ENCODE peak calls at places on chromosomes 5 and 9, in five cellular contexts. B is omental fat pad; C is effector memory CD4-positive, alpha-beta T cell; A is activated naive CD4-positive, alpha-beta T cell; O is AG04449. U is an unnamed sample.

GRCh38 chr9:135500071-135500524 is 384 bp upstream of the MRPS2 start:
- DNase-seq in B (no peak), C (no peak), A (no peak), O (no peak), U (no peak)

GRCh38 chr9:119963798-119964372 is 594.6 kb upstream of the BRINP1 start:
- DNase-seq in B (no peak), C (no peak), A (no peak), O (peak; percentile 88), U (peak; percentile 79)

GRCh38 chr5:169100735-169101075 is 200.2 kb downstream of the SLIT3 start:
- DNase-seq in B (no peak), C (no peak), A (no peak), O (peak; percentile 51), U (no peak)

GRCh38 chr9:84940294-84940693 is 270.8 kb downstream of the NTRK2 start:
- DNase-seq in B (no peak), C (no peak), A (no peak), O (no peak), U (no peak)

GRCh38 chr5:36090033-36090432 is 23.4 kb upstream of the UGT3A2 start:
- DNase-seq in B (no peak), C (no peak), A (no peak), O (no peak), U (no peak)

GRCh38 chr5:107713228-107713627 is 42.5 kb upstream of the EFNA5 start:
- DNase-seq in B (no peak), C (no peak), A (no peak), O (no peak), U (no peak)

GRCh38 chr9:89731262-89731980 is 126.6 kb downstream of the GADD45G start:
- DNase-seq in B (no peak), C (no peak), A (no peak), O (no peak), U (no peak)

GRCh38 chr5:10457682-10458574 is 16.2 kb downstream of the ROPN1L start:
- DNase-seq in B (no peak), C (no peak), A (no peak), O (no peak), U (no peak)

GRCh38 chr5:176415240-176416122 is 858 bp downstream of the CLTB start:
- DNase-seq in B (no peak), C (no peak), A (no peak), O (no peak), U (peak; percentile 27)

GRCh38 chr9:133210202-133210532 is 1.1 kb upstream of the OBP2B start:
- DNase-seq in B (no peak), C (no peak), A (no peak), O (no peak), U (no peak)

GRCh38 chr5:130937046-130937445 is 228.0 kb downstream of the HINT1 start:
- DNase-seq in B (no peak), C (no peak), A (no peak), O (no peak), U (no peak)

GRCh38 chr9:85716031-85716877 is 25.5 kb downstream of the AGTPBP1 start:
- DNase-seq in B (no peak), C (no peak), A (no peak), O (no peak), U (no peak)

GRCh38 chr5:18563853-18564252 is 929.6 kb downstream of the TAF11L14 start:
- DNase-seq in B (no peak), C (no peak), A (no peak), O (no peak), U (no peak)

GRCh38 chr5:91288517-91288916 is 94.6 kb downstream of the ARRDC3 start:
- DNase-seq in B (no peak), C (no peak), A (no peak), O (no peak), U (no peak)

GRCh38 chr5:56211298-56211865 is 21.7 kb downstream of the ANKRD55 start:
- DNase-seq in B (no peak), C (no peak), A (no peak), O (peak; percentile 65), U (peak; percentile 66)

GRCh38 chr5:167945542-167946384 is 345.7 kb upstream of the WWC1 start:
- DNase-seq in B (no peak), C (no peak), A (no peak), O (peak; percentile 96), U (peak; percentile 87)

GRCh38 chr5:55847837-55848236 is 3.3 kb upstream of the IL31RA start:
- DNase-seq in B (no peak), C (no peak), A (no peak), O (no peak), U (no peak)

GRCh38 chr9:2466703-2467102 is 154.9 kb upstream of the VLDLR start:
- DNase-seq in B (no peak), C (no peak), A (no peak), O (no peak), U (no peak)

GRCh38 chr5:122457178-122457826 is 145.3 kb downstream of the SNCAIP start:
- DNase-seq in B (no peak), C (no peak), A (no peak), O (no peak), U (no peak)

GRCh38 chr5:75335952-75336624 is 932 bp upstream of the HMGCR start:
- DNase-seq in B (no peak), C (no peak), A (peak; percentile 27), O (peak; percentile 59), U (peak; percentile 19)

GRCh38 chr5:113099822-113100221 is 123.2 kb downstream of the DCP2 start:
- DNase-seq in B (no peak), C (no peak), A (no peak), O (no peak), U (no peak)

GRCh38 chr9:99184073-99184426 is 37.7 kb downstream of the ALG2 start:
- DNase-seq in B (no peak), C (no peak), A (no peak), O (no peak), U (no peak)

GRCh38 chr5:53430618-53431252 is 49.7 kb upstream of the FST start:
- DNase-seq in B (no peak), C (no peak), A (no peak), O (no peak), U (no peak)

GRCh38 chr5:32571128-32571527 is 14.2 kb upstream of the SUB1 start:
- DNase-seq in B (no peak), C (no peak), A (no peak), O (no peak), U (no peak)

GRCh38 chr5:112475747-112476435 is 56.8 kb upstream of the EPB41L4A start:
- DNase-seq in B (no peak), C (no peak), A (no peak), O (no peak), U (no peak)

GRCh38 chr5:148833925-148834324 is 7.5 kb downstream of the ADRB2 start:
- DNase-seq in B (no peak), C (no peak), A (no peak), O (no peak), U (no peak)

GRCh38 chr5:55232194-55232984 is 1.0 kb downstream of the CCNO start:
- DNase-seq in B (no peak), C (no peak), A (no peak), O (no peak), U (peak; percentile 5)

GRCh38 chr5:26986985-26987384 is 51.4 kb downstream of the CDH9 start:
- DNase-seq in B (no peak), C (no peak), A (no peak), O (no peak), U (no peak)

GRCh38 chr9:114341152-114341830 is 11.6 kb downstream of the ORM2 start:
- DNase-seq in B (no peak), C (no peak), A (no peak), O (no peak), U (no peak)

GRCh38 chr9:81585191-81585763 is 104.1 kb downstream of the TLE1 start:
- DNase-seq in B (no peak), C (no peak), A (no peak), O (no peak), U (no peak)

GRCh38 chr5:166251786-166252185 is 2039.7 kb upstream of the WWC1 start:
- DNase-seq in B (no peak), C (no peak), A (no peak), O (no peak), U (no peak)

GRCh38 chr5:59722875-59723274 is 170.7 kb downstream of the PDE4D start:
- DNase-seq in B (no peak), C (no peak), A (no peak), O (no peak), U (no peak)

GRCh38 chr9:33180526-33181184 is 13.5 kb upstream of the B4GALT1 start:
- DNase-seq in B (no peak), C (no peak), A (no peak), O (no peak), U (peak; percentile 87)

GRCh38 chr5:125237026-125237425 is 490.6 kb upstream of the ZNF608 start:
- DNase-seq in B (no peak), C (no peak), A (no peak), O (no peak), U (no peak)

GRCh38 chr5:169162407-169162806 is 138.5 kb downstream of the SLIT3 start:
- DNase-seq in B (no peak), C (no peak), A (no peak), O (no peak), U (no peak)

GRCh38 chr5:151589878-151590570 is 1.1 kb downstream of the FAT2 start:
- DNase-seq in B (no peak), C (no peak), A (no peak), O (no peak), U (no peak)

GRCh38 chr5:38925154-38925925 is 79.5 kb downstream of the OSMR start:
- DNase-seq in B (no peak), C (no peak), A (no peak), O (peak; percentile 60), U (peak; percentile 20)

GRCh38 chr5:93532370-93532769 is 48.6 kb downstream of the NR2F1-AS1 start:
- DNase-seq in B (peak; percentile 32), C (no peak), A (no peak), O (peak; percentile 79), U (no peak)

GRCh38 chr9:69502671-69503301 is 169.4 kb downstream of the APBA1 start:
- DNase-seq in B (no peak), C (no peak), A (no peak), O (no peak), U (no peak)

GRCh38 chr5:14086261-14086660 is 56.9 kb upstream of the TRIO start:
- DNase-seq in B (no peak), C (no peak), A (no peak), O (no peak), U (no peak)